ENCODE peak calls at places on chromosomes 2 and 18, in five cellular contexts. One of them, this sample, is unnamed.

GRCh38 chr2:241668354-241668753 is 18.3 kb downstream of the DTYMK start:
- DNase-seq in IMR-90: no peak
- DNase-seq in CD8-positive, alpha-beta T cell: no peak
- DNase-seq in iris pigment epithelial cell: no peak
- DNase-seq in heart left ventricle: no peak
- DNase-seq in this sample: no peak

GRCh38 chr2:233811087-233811486 is 33.0 kb downstream of the MROH2A start:
- DNase-seq in IMR-90: no peak
- DNase-seq in CD8-positive, alpha-beta T cell: no peak
- DNase-seq in iris pigment epithelial cell: no peak
- DNase-seq in heart left ventricle: no peak
- DNase-seq in this sample: no peak

GRCh38 chr2:147100406-147101035 is 744.3 kb upstream of the ACVR2A start:
- DNase-seq in IMR-90: peak
- DNase-seq in CD8-positive, alpha-beta T cell: no peak
- DNase-seq in iris pigment epithelial cell: peak
- DNase-seq in heart left ventricle: no peak
- DNase-seq in this sample: no peak

GRCh38 chr2:60321816-60322215 is 231.6 kb downstream of the BCL11A start:
- DNase-seq in IMR-90: no peak
- DNase-seq in CD8-positive, alpha-beta T cell: no peak
- DNase-seq in iris pigment epithelial cell: no peak
- DNase-seq in heart left ventricle: no peak
- DNase-seq in this sample: no peak

GRCh38 chr2:232999354-232999753 is 13.7 kb downstream of the NGEF start:
- DNase-seq in IMR-90: no peak
- DNase-seq in CD8-positive, alpha-beta T cell: no peak
- DNase-seq in iris pigment epithelial cell: no peak
- DNase-seq in heart left ventricle: no peak
- DNase-seq in this sample: no peak

GRCh38 chr2:68721482-68722071 is 13.0 kb upstream of the ARHGAP25 start:
- DNase-seq in IMR-90: no peak
- DNase-seq in CD8-positive, alpha-beta T cell: peak
- DNase-seq in iris pigment epithelial cell: no peak
- DNase-seq in heart left ventricle: no peak
- DNase-seq in this sample: peak

GRCh38 chr2:117856415-117857210 is 42.1 kb downstream of the DDX18 start:
- DNase-seq in IMR-90: peak
- DNase-seq in CD8-positive, alpha-beta T cell: no peak
- DNase-seq in iris pigment epithelial cell: peak
- DNase-seq in heart left ventricle: no peak
- DNase-seq in this sample: no peak

GRCh38 chr18:2050702-2051201 is 520.6 kb downstream of the METTL4 start:
- DNase-seq in IMR-90: no peak
- DNase-seq in CD8-positive, alpha-beta T cell: no peak
- DNase-seq in iris pigment epithelial cell: peak
- DNase-seq in heart left ventricle: no peak
- DNase-seq in this sample: no peak

GRCh38 chr2:64941751-64942150 is 47.4 kb upstream of the SLC1A4 start:
- DNase-seq in IMR-90: no peak
- DNase-seq in CD8-positive, alpha-beta T cell: no peak
- DNase-seq in iris pigment epithelial cell: no peak
- DNase-seq in heart left ventricle: no peak
- DNase-seq in this sample: no peak

GRCh38 chr18:46412831-46413371 is 244.1 kb downstream of the LOXHD1 start:
- DNase-seq in IMR-90: no peak
- DNase-seq in CD8-positive, alpha-beta T cell: no peak
- DNase-seq in iris pigment epithelial cell: no peak
- DNase-seq in heart left ventricle: no peak
- DNase-seq in this sample: no peak

GRCh38 chr2:62423883-62424458 is 82.0 kb downstream of the TMEM17 start:
- DNase-seq in IMR-90: no peak
- DNase-seq in CD8-positive, alpha-beta T cell: no peak
- DNase-seq in iris pigment epithelial cell: no peak
- DNase-seq in heart left ventricle: no peak
- DNase-seq in this sample: no peak

GRCh38 chr2:27407798-27408491 is 1.4 kb downstream of the PPM1G start:
- DNase-seq in IMR-90: peak
- DNase-seq in CD8-positive, alpha-beta T cell: no peak
- DNase-seq in iris pigment epithelial cell: peak
- DNase-seq in heart left ventricle: no peak
- DNase-seq in this sample: no peak

GRCh38 chr2:216151313-216152030 is 42.3 kb downstream of the XRCC5 start:
- DNase-seq in IMR-90: peak
- DNase-seq in CD8-positive, alpha-beta T cell: no peak
- DNase-seq in iris pigment epithelial cell: peak
- DNase-seq in heart left ventricle: no peak
- DNase-seq in this sample: no peak